ENCODE peak calls at places on chromosomes 16 and 17, in ten cellular contexts. C is B cell, F is glutamatergic neuron, R is fibroblast of pulmonary artery, S is spleen, Q is fibroblast of the aortic adventitia, V is sigmoid colon, H is tibial nerve, M is H1, J is H9. G is an unnamed sample.
A peak's percentile ranks its signal among the peaks of the same experiment; 100 is the strongest.

GRCh38 chr17:70588003-70588402 is 418.7 kb downstream of the KCNJ2 start:
- DNase-seq in C (no peak), F (no peak), R (no peak), S (no peak), Q (no peak), V (no peak), H (no peak), M (no peak), J (no peak), G (no peak)

GRCh38 chr17:71081666-71082065 is 912.3 kb downstream of the KCNJ2 start:
- DNase-seq in C (no peak), F (no peak), R (no peak), S (no peak), Q (no peak), V (no peak), H (no peak), M (no peak), J (no peak), G (no peak)

GRCh38 chr16:9680968-9681367 is 501.3 kb downstream of the GRIN2A start:
- DNase-seq in C (no peak), F (no peak), R (no peak), S (no peak), Q (no peak), V (no peak), H (no peak), M (no peak), J (no peak), G (no peak)

GRCh38 chr17:75476752-75477492 is 20.5 kb downstream of the TMEM94 start:
- DNase-seq in C (no peak), F (no peak), R (no peak), S (no peak), Q (no peak), V (no peak), H (no peak), M (no peak), J (no peak), G (no peak)

GRCh38 chr17:38910325-38910724 is 15.1 kb upstream of the LASP1NB start:
- DNase-seq in C (no peak), F (no peak), R (no peak), S (peak; percentile 17), Q (no peak), V (peak; percentile 17), H (no peak), M (no peak), J (peak; percentile 9), G (no peak)

GRCh38 chr17:42270596-42270995 is 5.6 kb downstream of the STAT5B start:
- DNase-seq in C (no peak), F (no peak), R (no peak), S (no peak), Q (no peak), V (no peak), H (no peak), M (no peak), J (no peak), G (no peak)

GRCh38 chr17:75877752-75878173 is 618 bp downstream of the TRIM47 start:
- DNase-seq in C (peak; percentile 68), F (peak; percentile 83), R (peak; percentile 73), S (peak; percentile 95), Q (peak; percentile 64), V (peak; percentile 88), H (peak; percentile 47), M (no peak), J (peak; percentile 85), G (peak; percentile 65)

GRCh38 chr17:79075433-79075805 is 795 bp downstream of the ENGASE start:
- DNase-seq in C (no peak), F (no peak), R (no peak), S (no peak), Q (peak; percentile 5), V (no peak), H (no peak), M (no peak), J (no peak), G (no peak)

GRCh38 chr17:40015005-40015997 is at the start of gene CSF3:
- DNase-seq in C (no peak), F (no peak), R (peak; percentile 78), S (no peak), Q (peak; percentile 37), V (no peak), H (no peak), M (no peak), J (no peak), G (no peak)

GRCh38 chr16:21603920-21604319 is 4.5 kb downstream of the METTL9 start:
- DNase-seq in C (no peak), F (no peak), R (peak; percentile 28), S (no peak), Q (no peak), V (no peak), H (no peak), M (no peak), J (no peak), G (no peak)

GRCh38 chr16:55340445-55340844 is 16.4 kb downstream of the IRX6 start:
- DNase-seq in C (no peak), F (no peak), R (no peak), S (no peak), Q (no peak), V (no peak), H (no peak), M (no peak), J (no peak), G (no peak)

GRCh38 chr17:30336369-30337171 is 2.7 kb upstream of the TMIGD1 start:
- DNase-seq in C (peak; percentile 55), F (peak; percentile 25), R (peak; percentile 66), S (no peak), Q (peak; percentile 63), V (no peak), H (no peak), M (peak; percentile 9), J (peak; percentile 80), G (peak; percentile 21)

GRCh38 chr16:57871457-57871856 is 69.2 kb upstream of the KIFC3 start:
- DNase-seq in C (no peak), F (no peak), R (peak; percentile 53), S (no peak), Q (peak; percentile 63), V (no peak), H (no peak), M (no peak), J (no peak), G (no peak)

GRCh38 chr16:69894675-69895074 is 56.5 kb upstream of the CLEC18A start:
- DNase-seq in C (no peak), F (no peak), R (no peak), S (no peak), Q (no peak), V (no peak), H (no peak), M (no peak), J (no peak), G (no peak)

GRCh38 chr17:7856081-7856791 is 1.1 kb downstream of the NAA38 start:
- DNase-seq in C (peak; percentile 39), F (peak; percentile 72), R (peak; percentile 69), S (peak; percentile 91), Q (peak; percentile 46), V (peak; percentile 83), H (peak; percentile 35), M (no peak), J (peak; percentile 42), G (no peak)

GRCh38 chr17:31722251-31723056 is 136.6 kb downstream of the COPRS start:
- DNase-seq in C (no peak), F (no peak), R (peak; percentile 58), S (no peak), Q (no peak), V (no peak), H (no peak), M (no peak), J (no peak), G (no peak)

GRCh38 chr16:60419859-60420258 is 1616.4 kb downstream of the CDH8 start:
- DNase-seq in C (no peak), F (no peak), R (no peak), S (no peak), Q (no peak), V (no peak), H (no peak), M (no peak), J (no peak), G (no peak)

GRCh38 chr16:60413969-60414368 is 1622.3 kb downstream of the CDH8 start:
- DNase-seq in C (no peak), F (no peak), R (no peak), S (no peak), Q (no peak), V (no peak), H (no peak), M (no peak), J (no peak), G (no peak)

GRCh38 chr16:60414617-60415016 is 1621.6 kb downstream of the CDH8 start:
- DNase-seq in C (no peak), F (no peak), R (no peak), S (no peak), Q (no peak), V (no peak), H (no peak), M (no peak), J (no peak), G (no peak)
- TF ChIP-seq CTCF in C (no peak), F (no peak), R (no peak), S (no peak), Q (no peak), V (no peak), H (no peak), M (no peak), J (no peak), G (no peak)

GRCh38 chr17:73325527-73325842 is 13.7 kb upstream of the CDC42EP4 start:
- DNase-seq in C (no peak), F (no peak), R (peak; percentile 90), S (no peak), Q (peak; percentile 93), V (peak; percentile 83), H (peak; percentile 62), M (no peak), J (no peak), G (no peak)
- TF ChIP-seq CTCF in C (no peak), F (no peak), R (peak; percentile 40), S (no peak), Q (peak; percentile 53), V (no peak), H (peak; percentile 24), M (no peak), J (no peak), G (no peak)

GRCh38 chr17:36601303-36602029 is at the start of gene MRM1:
- DNase-seq in C (peak; percentile 93), F (peak; percentile 97), R (peak; percentile 91), S (peak; percentile 97), Q (peak; percentile 85), V (peak; percentile 96), H (peak; percentile 85), M (peak; percentile 90), J (peak; percentile 97), G (peak; percentile 84)
- TF ChIP-seq CTCF in C (no peak), F (peak; percentile 13), R (no peak), S (no peak), Q (peak; percentile 5), V (no peak), H (peak; percentile 21), M (no peak), J (peak; percentile 9), G (peak; percentile 16)

DNA sequence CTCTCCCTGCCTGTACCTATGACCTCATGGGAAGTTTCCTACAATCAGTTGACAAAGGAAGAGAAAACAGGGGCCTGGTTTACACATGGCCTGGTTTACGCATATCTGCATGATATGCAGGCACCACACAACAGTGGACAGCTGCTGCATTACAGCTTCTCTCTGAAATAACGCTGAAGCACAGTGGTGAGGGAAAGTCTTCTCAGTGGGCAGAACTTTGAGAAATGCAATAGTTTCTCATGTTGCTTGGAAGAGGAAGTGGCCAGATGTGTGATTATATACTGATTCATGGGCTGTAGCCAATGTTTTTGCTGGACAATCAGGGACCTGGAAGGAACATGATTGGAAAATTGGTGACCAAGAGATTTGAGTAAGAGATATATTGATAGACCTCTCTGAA is 324.1 kb upstream of the GOT2 start:
- DNase-seq in C (no peak), F (no peak), R (no peak), S (no peak), Q (no peak), V (no peak), H (no peak), M (no peak), J (no peak), G (no peak)
- TF ChIP-seq CTCF in C (no peak), F (no peak), R (no peak), S (no peak), Q (no peak), V (no peak), H (no peak), M (no peak), J (no peak), G (no peak)

G was measured in natural killer cell.